ENCODE peak calls at places on chromosomes 2 and 18, in six cellular contexts. K is H9, S is IMR-90, B is Right ventricle myocardium superior, H is cardiac septum, I is NCI-H510A treated with DMSO at 0.1 percent for 48 hours. F is an unnamed sample.

GRCh38 chr2:21256006-21256405 is 132.2 kb downstream of the TDRD15 start:
- DNase-seq in S (no peak), B (no peak), K (no peak), I (peak; percentile 37), H (peak; percentile 76), F (no peak)

GRCh38 chr18:13366131-13366530 is 147.6 kb downstream of the LDLRAD4 start:
- DNase-seq in I (no peak), H (no peak), S (no peak), K (no peak), B (no peak), F (no peak)

GRCh38 chr2:182814804-182815203 is 51.6 kb downstream of the FRZB start:
- DNase-seq in H (no peak), I (no peak), S (no peak), K (no peak), B (no peak), F (no peak)

GRCh38 chr2:24015562-24016375 is 5.9 kb downstream of the MFSD2B start:
- DNase-seq in I (peak; percentile 8), H (no peak), K (no peak), S (peak; percentile 83), B (no peak), F (no peak)

GRCh38 chr18:48875942-48876511 is 74.7 kb downstream of the SMAD7 start:
- DNase-seq in S (no peak), K (peak; percentile 72), B (no peak), I (no peak), H (no peak), F (no peak)

GRCh38 chr18:54672846-54673475 is 81.9 kb downstream of the DYNAP start:
- DNase-seq in H (no peak), S (no peak), K (no peak), B (no peak), I (no peak), F (no peak)

GRCh38 chr2:241501099-241501541 is 7.3 kb downstream of the STK25 start:
- DNase-seq in H (no peak), I (no peak), K (no peak), B (no peak), S (no peak), F (no peak)

GRCh38 chr2:27756544-27757498 is 14.7 kb upstream of the MRPL33 start:
- DNase-seq in B (no peak), S (no peak), I (no peak), K (no peak), H (no peak), F (no peak)

GRCh38 chr2:208195477-208195876 is 5.6 kb upstream of the C2orf80 start:
- DNase-seq in K (no peak), S (no peak), I (no peak), H (no peak), B (no peak), F (no peak)

GRCh38 chr18:36307513-36307912 is 10.0 kb downstream of the FHOD3 start:
- DNase-seq in H (no peak), B (no peak), K (no peak), S (peak; percentile 84), I (no peak), F (no peak)

GRCh38 chr18:22340340-22340739 is 77.4 kb downstream of the CTAGE1 start:
- DNase-seq in B (no peak), I (no peak), S (no peak), K (no peak), H (no peak), F (no peak)

GRCh38 chr2:20231632-20232031 is 6.7 kb upstream of the SDC1 start:
- DNase-seq in H (peak; percentile 68), I (peak; percentile 82), B (no peak), S (peak; percentile 76), K (peak; percentile 84), F (no peak)

GRCh38 chr2:129892360-129892759 is 87.1 kb upstream of the RAB6C start:
- DNase-seq in I (no peak), K (peak; percentile 12), S (no peak), H (no peak), B (no peak), F (no peak)

GRCh38 chr2:10504994-10505820 is 57.1 kb upstream of the ODC1 start:
- DNase-seq in H (peak; percentile 72), I (no peak), K (no peak), B (no peak), S (no peak), F (no peak)

GRCh38 chr2:32741575-32741974 is 113.7 kb downstream of the TTC27 start:
- DNase-seq in K (no peak), S (no peak), I (no peak), H (no peak), B (no peak), F (no peak)

GRCh38 chr2:238574490-238575271 is 148.0 kb downstream of the ASB1 start:
- DNase-seq in H (peak; percentile 63), B (no peak), K (no peak), S (no peak), I (no peak), F (no peak)

GRCh38 chr2:226423498-226423960 is 376.1 kb downstream of the IRS1 start:
- DNase-seq in S (peak; percentile 51), B (no peak), I (no peak), K (no peak), H (no peak), F (no peak)

GRCh38 chr18:25957017-25957416 is 133.4 kb downstream of the SS18 start:
- DNase-seq in S (no peak), B (no peak), I (no peak), K (no peak), H (no peak), F (no peak)

GRCh38 chr2:36337354-36337753 is 18.2 kb upstream of the CRIM1 start:
- DNase-seq in B (no peak), K (no peak), S (no peak), I (no peak), H (no peak), F (no peak)

GRCh38 chr2:136693966-136694365 is 71.4 kb upstream of the THSD7B start:
- DNase-seq in B (no peak), H (no peak), S (no peak), K (peak; percentile 26), I (no peak), F (no peak)

GRCh38 chr2:112001942-112002341 is 53.1 kb upstream of the TMEM87B start:
- DNase-seq in I (no peak), K (no peak), S (no peak), H (no peak), B (no peak), F (no peak)

GRCh38 chr18:76493213-76494107 is 1.6 kb downstream of the ZNF516 start:
- DNase-seq in H (no peak), B (no peak), I (peak; percentile 81), S (peak; percentile 72), K (peak; percentile 64), F (no peak)

GRCh38 chr2:161321944-161322343 is 13.7 kb downstream of the PSMD14 start:
- DNase-seq in S (no peak), B (no peak), K (no peak), I (no peak), H (no peak), F (no peak)

GRCh38 chr2:142865924-142866323 is 11.5 kb upstream of the KYNU start:
- DNase-seq in B (no peak), I (no peak), S (peak; percentile 30), H (no peak), K (no peak), F (no peak)

GRCh38 chr2:144516981-144517824 is 2.7 kb downstream of the ZEB2 start:
- DNase-seq in H (peak; percentile 84), S (peak; percentile 98), B (peak; percentile 77), K (peak; percentile 52), I (peak; percentile 15), F (peak; percentile 47)

GRCh38 chr2:207528980-207529329 is 807 bp upstream of the CREB1 start:
- DNase-seq in B (no peak), H (peak; percentile 84), I (peak; percentile 15), K (peak; percentile 56), S (no peak), F (no peak)

F was measured in NCI-H1105 treated with DMSO at 0.1 percent for 48 hours.